ENCODE peak calls at places on chromosomes 16 and 17, in seven cellular contexts. T is fibroblast of lung, S is right cardiac atrium, V is neuronal stem cell, N is IMR-90, B is transverse colon, A is A549. K is an unnamed sample.

GRCh38 chr16:85910854-85911247 is 11.9 kb downstream of the IRF8 start:
- DNase-seq in T (no peak), S (no peak), V (no peak), N (no peak), B (no peak), A (no peak), K (no peak)

GRCh38 chr17:40596261-40596919 is 31.1 kb upstream of the CCR7 start:
- DNase-seq in T (peak; percentile 7), S (no peak), V (no peak), N (peak; percentile 10), B (no peak), A (peak; percentile 86), K (no peak)

GRCh38 chr17:63474914-63475460 is 1.9 kb upstream of the ACE start:
- DNase-seq in T (no peak), S (peak; percentile 14), V (no peak), N (no peak), B (no peak), A (no peak), K (no peak)

GRCh38 chr16:10939649-10940206 is 2.5 kb downstream of the DEXI start:
- DNase-seq in T (no peak), S (no peak), V (no peak), N (no peak), B (no peak), A (no peak), K (no peak)

GRCh38 chr17:15660077-15660476 is 24.0 kb downstream of the TRIM16 start:
- DNase-seq in T (no peak), S (no peak), V (no peak), N (no peak), B (no peak), A (no peak), K (no peak)

GRCh38 chr16:84949776-84950436 is 61.4 kb downstream of the ZDHHC7 start:
- DNase-seq in T (no peak), S (peak; percentile 1), V (no peak), N (no peak), B (no peak), A (no peak), K (no peak)

GRCh38 chr17:75049057-75049456 is 2.0 kb downstream of the KCTD2 start:
- DNase-seq in T (no peak), S (no peak), V (no peak), N (no peak), B (no peak), A (no peak), K (no peak)

GRCh38 chr17:63702616-63703015 is 2.7 kb upstream of the LIMD2 start:
- DNase-seq in T (no peak), S (no peak), V (no peak), N (no peak), B (no peak), A (no peak), K (no peak)

GRCh38 chr17:60391419-60392041 is 403 bp downstream of the USP32 start:
- DNase-seq in T (peak; percentile 25), S (no peak), V (no peak), N (no peak), B (no peak), A (peak; percentile 85), K (no peak)

GRCh38 chr16:74862743-74863244 is 88.2 kb upstream of the FA2H start:
- DNase-seq in T (peak; percentile 59), S (no peak), V (peak; percentile 33), N (peak; percentile 47), B (no peak), A (peak; percentile 69), K (no peak)

GRCh38 chr17:1907818-1908698 is 78.3 kb downstream of the RPA1 start:
- DNase-seq in T (peak; percentile 34), S (peak; percentile 66), V (peak; percentile 67), N (peak; percentile 21), B (no peak), A (no peak), K (no peak)

GRCh38 chr17:27379863-27380533 is 76.2 kb upstream of the KSR1 start:
- DNase-seq in T (peak; percentile 38), S (peak; percentile 93), V (peak; percentile 63), N (peak; percentile 43), B (peak; percentile 44), A (no peak), K (no peak)

GRCh38 chr16:72789465-72789864 is 258.5 kb downstream of the ZFHX3 start:
- DNase-seq in T (no peak), S (no peak), V (no peak), N (no peak), B (no peak), A (no peak), K (no peak)

GRCh38 chr16:17080105-17080504 is 390.7 kb downstream of the XYLT1 start:
- DNase-seq in T (no peak), S (no peak), V (no peak), N (no peak), B (no peak), A (no peak), K (no peak)

GRCh38 chr17:72514888-72515287 is 394.1 kb downstream of the SOX9 start:
- DNase-seq in T (peak; percentile 76), S (peak; percentile 89), V (no peak), N (peak; percentile 86), B (no peak), A (no peak), K (no peak)

GRCh38 chr17:39208136-39208535 is 8.1 kb downstream of the RPL19 start:
- DNase-seq in T (no peak), S (no peak), V (no peak), N (peak; percentile 53), B (no peak), A (no peak), K (no peak)

GRCh38 chr17:57027852-57028251 is 49.9 kb downstream of the SCPEP1 start:
- DNase-seq in T (no peak), S (no peak), V (no peak), N (no peak), B (no peak), A (no peak), K (no peak)

GRCh38 chr17:57021226-57021940 is 43.5 kb downstream of the SCPEP1 start:
- DNase-seq in T (no peak), S (no peak), V (no peak), N (no peak), B (peak; percentile 65), A (peak; percentile 30), K (no peak)

GRCh38 chr17:57020208-57020607 is 42.3 kb downstream of the SCPEP1 start:
- DNase-seq in T (no peak), S (no peak), V (no peak), N (no peak), B (no peak), A (no peak), K (no peak)

GRCh38 chr17:57025876-57026275 is 47.9 kb downstream of the SCPEP1 start:
- DNase-seq in T (no peak), S (no peak), V (no peak), N (no peak), B (no peak), A (no peak), K (no peak)
- H3K9me3 ChIP-seq in T (no peaks in the 10 kb centered on the region), S (no peaks in the 10 kb centered on the region), V (peaks cover 5% of the 10 kb centered on the region), N (no peaks in the 10 kb centered on the region), B (no peaks in the 10 kb centered on the region), A (peaks cover 11% of the 10 kb centered on the region), K (no peaks in the 10 kb centered on the region)

DNA sequence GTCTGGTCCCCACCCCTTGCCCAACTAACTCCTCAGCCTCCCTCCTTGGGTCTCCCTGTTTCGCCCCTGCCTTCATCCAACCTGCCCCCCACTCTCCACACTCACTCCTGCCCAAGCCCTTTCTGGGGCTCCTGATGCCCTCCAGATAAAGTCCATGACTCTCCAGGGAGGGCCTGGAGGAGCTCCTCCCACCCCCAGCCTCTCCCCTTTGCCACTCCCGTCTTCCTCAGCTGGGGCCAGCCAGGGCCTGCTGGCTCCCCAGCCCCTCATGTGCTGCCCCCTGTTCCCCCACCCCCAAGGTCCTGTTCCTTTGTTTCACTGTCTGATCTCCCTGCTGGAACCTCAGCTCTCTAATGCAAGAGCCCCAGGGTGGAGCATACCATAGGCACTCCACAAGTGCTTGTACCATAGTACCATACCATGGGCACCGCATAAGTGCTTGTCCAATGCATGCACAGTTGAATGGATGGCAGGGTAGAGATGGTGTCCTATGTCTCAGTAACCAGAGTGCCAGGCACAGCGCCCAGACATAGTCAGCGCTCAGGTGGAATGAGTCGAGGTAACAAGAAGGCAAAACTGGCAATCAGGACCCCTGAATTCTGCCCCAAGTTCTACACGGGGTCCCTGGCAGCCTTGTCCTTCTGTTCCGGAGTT is 1.5 kb downstream of the PLCD3 start:
- DNase-seq in T (no peak), S (no peak), V (no peak), N (no peak), B (peak; percentile 45), A (no peak), K (no peak)
- H3K27ac ChIP-seq in T (no peak overlapping the region), S (no peak overlapping the region), V (no peak overlapping the region), N (no peak overlapping the region), B (peak overlapping the region; percentile 99), A (peak overlapping the region; percentile 99), K (no peak overlapping the region)

GRCh38 chr17:79154951-79155557 is 80.4 kb downstream of the ENGASE start:
- DNase-seq in T (no peak), S (no peak), V (no peak), N (no peak), B (no peak), A (no peak), K (no peak)
- H3K9me3 ChIP-seq in T (no peaks in the 10 kb centered on the region), S (no peaks in the 10 kb centered on the region), V (no peaks in the 10 kb centered on the region), N (no peaks in the 10 kb centered on the region), B (no peaks in the 10 kb centered on the region), A (no peaks in the 10 kb centered on the region), K (no peaks in the 10 kb centered on the region)

GRCh38 chr16:79509906-79510305 is 90.6 kb downstream of the MAF start:
- DNase-seq in T (no peak), S (no peak), V (no peak), N (no peak), B (no peak), A (no peak), K (no peak)
- H3K27ac ChIP-seq in T (no peak overlapping the region), S (no peak overlapping the region), V (no peak overlapping the region), N (no peak overlapping the region), B (no peak overlapping the region), A (no peak overlapping the region), K (no peak overlapping the region)

GRCh38 chr17:82949361-82949760 is 109.5 kb upstream of the ZNF750 start:
- DNase-seq in T (no peak), S (peak; percentile 21), V (no peak), N (no peak), B (no peak), A (no peak), K (no peak)

GRCh38 chr17:82948957-82949356 is 109.1 kb upstream of the ZNF750 start:
- DNase-seq in T (no peak), S (no peak), V (no peak), N (no peak), B (no peak), A (no peak), K (no peak)

GRCh38 chr17:82947051-82947991 is 107.5 kb upstream of the ZNF750 start:
- DNase-seq in T (no peak), S (peak; percentile 21), V (no peak), N (no peak), B (no peak), A (no peak), K (no peak)

GRCh38 chr17:82949984-82950383 is 110.2 kb upstream of the ZNF750 start:
- DNase-seq in T (no peak), S (peak; percentile 16), V (no peak), N (no peak), B (no peak), A (no peak), K (no peak)

GRCh38 chr17:82948081-82948511 is 108.3 kb upstream of the ZNF750 start:
- DNase-seq in T (no peak), S (peak; percentile 40), V (no peak), N (no peak), B (peak; percentile 6), A (no peak), K (no peak)
- H3K9me3 ChIP-seq in T (no peaks in the 10 kb centered on the region), S (peaks cover 3% of the 10 kb centered on the region), V (peaks cover 69% of the 10 kb centered on the region), N (peaks cover 66% of the 10 kb centered on the region), B (peaks cover 16% of the 10 kb centered on the region), A (peaks cover 99% of the 10 kb centered on the region), K (peaks cover 13% of the 10 kb centered on the region)